ENCODE peak calls at places on chromosomes 12 and 14, in seven cellular contexts. One of them, this sample, is unnamed.

GRCh38 chr14:88948199-88948598 is 123.7 kb downstream of the TTC8 start:
- DNase-seq in fibroblast of lung: peak
- DNase-seq in left ventricle myocardium inferior: no peak
- DNase-seq in lower lobe of right lung: no peak
- DNase-seq in cardiac muscle cell: peak
- DNase-seq in GM12865: no peak
- DNase-seq in pancreas: no peak
- DNase-seq in this sample: no peak

GRCh38 chr14:100371773-100372172 is 48.6 kb downstream of the SLC25A47 start:
- DNase-seq in fibroblast of lung: no peak
- DNase-seq in left ventricle myocardium inferior: no peak
- DNase-seq in lower lobe of right lung: no peak
- DNase-seq in cardiac muscle cell: no peak
- DNase-seq in GM12865: no peak
- DNase-seq in pancreas: no peak
- DNase-seq in this sample: no peak

GRCh38 chr14:57058319-57058718 is 210.4 kb downstream of the EXOC5 start:
- DNase-seq in fibroblast of lung: no peak
- DNase-seq in left ventricle myocardium inferior: no peak
- DNase-seq in lower lobe of right lung: no peak
- DNase-seq in cardiac muscle cell: no peak
- DNase-seq in GM12865: no peak
- DNase-seq in pancreas: no peak
- DNase-seq in this sample: no peak

GRCh38 chr12:30694971-30695326 is 720 bp downstream of the IPO8 start:
- DNase-seq in fibroblast of lung: peak
- DNase-seq in left ventricle myocardium inferior: no peak
- DNase-seq in lower lobe of right lung: peak
- DNase-seq in cardiac muscle cell: peak
- DNase-seq in GM12865: peak
- DNase-seq in pancreas: peak
- DNase-seq in this sample: no peak

GRCh38 chr12:24630446-24630845 is 318.5 kb downstream of the BCAT1 start:
- DNase-seq in fibroblast of lung: no peak
- DNase-seq in left ventricle myocardium inferior: no peak
- DNase-seq in lower lobe of right lung: no peak
- DNase-seq in cardiac muscle cell: peak
- DNase-seq in GM12865: no peak
- DNase-seq in pancreas: no peak
- DNase-seq in this sample: no peak

GRCh38 chr12:15699886-15700285 is 89.3 kb downstream of the EPS8 start:
- DNase-seq in fibroblast of lung: no peak
- DNase-seq in left ventricle myocardium inferior: no peak
- DNase-seq in lower lobe of right lung: no peak
- DNase-seq in cardiac muscle cell: no peak
- DNase-seq in GM12865: peak
- DNase-seq in pancreas: no peak
- DNase-seq in this sample: no peak

GRCh38 chr12:90791445-90791844 is 163.5 kb downstream of the CCER1 start:
- DNase-seq in fibroblast of lung: no peak
- DNase-seq in left ventricle myocardium inferior: no peak
- DNase-seq in lower lobe of right lung: no peak
- DNase-seq in cardiac muscle cell: no peak
- DNase-seq in GM12865: no peak
- DNase-seq in pancreas: no peak
- DNase-seq in this sample: no peak

GRCh38 chr12:52310622-52311281 is 10.4 kb downstream of the KRT83 start:
- DNase-seq in fibroblast of lung: peak
- DNase-seq in left ventricle myocardium inferior: no peak
- DNase-seq in lower lobe of right lung: no peak
- DNase-seq in cardiac muscle cell: peak
- DNase-seq in GM12865: no peak
- DNase-seq in pancreas: no peak
- DNase-seq in this sample: no peak

GRCh38 chr14:88551936-88552565 is 2.8 kb downstream of the PTPN21 start:
- DNase-seq in fibroblast of lung: peak
- DNase-seq in left ventricle myocardium inferior: no peak
- DNase-seq in lower lobe of right lung: no peak
- DNase-seq in cardiac muscle cell: peak
- DNase-seq in GM12865: no peak
- DNase-seq in pancreas: peak
- DNase-seq in this sample: no peak

GRCh38 chr12:31008241-31008711 is 65.4 kb upstream of the DDX11 start:
- DNase-seq in fibroblast of lung: no peak
- DNase-seq in left ventricle myocardium inferior: no peak
- DNase-seq in lower lobe of right lung: peak
- DNase-seq in cardiac muscle cell: no peak
- DNase-seq in GM12865: no peak
- DNase-seq in pancreas: no peak
- DNase-seq in this sample: no peak

GRCh38 chr14:101075025-101075800 is 171.7 kb upstream of the RTL1 start:
- DNase-seq in fibroblast of lung: peak
- DNase-seq in left ventricle myocardium inferior: no peak
- DNase-seq in lower lobe of right lung: no peak
- DNase-seq in cardiac muscle cell: no peak
- DNase-seq in GM12865: peak
- DNase-seq in pancreas: no peak
- DNase-seq in this sample: no peak

GRCh38 chr14:32594766-32595165 is 265.7 kb downstream of the AKAP6 start:
- DNase-seq in fibroblast of lung: peak
- DNase-seq in left ventricle myocardium inferior: no peak
- DNase-seq in lower lobe of right lung: no peak
- DNase-seq in cardiac muscle cell: peak
- DNase-seq in GM12865: no peak
- DNase-seq in pancreas: no peak
- DNase-seq in this sample: no peak

GRCh38 chr12:12889701-12890100 is 1.7 kb upstream of the GPRC5A start:
- DNase-seq in fibroblast of lung: no peak
- DNase-seq in left ventricle myocardium inferior: no peak
- DNase-seq in lower lobe of right lung: no peak
- DNase-seq in cardiac muscle cell: no peak
- DNase-seq in GM12865: no peak
- DNase-seq in pancreas: no peak
- DNase-seq in this sample: no peak

GRCh38 chr14:23582906-23583760 is 4.5 kb upstream of the JPH4 start:
- DNase-seq in fibroblast of lung: no peak
- DNase-seq in left ventricle myocardium inferior: no peak
- DNase-seq in lower lobe of right lung: no peak
- DNase-seq in cardiac muscle cell: no peak
- DNase-seq in GM12865: no peak
- DNase-seq in pancreas: no peak
- DNase-seq in this sample: no peak

GRCh38 chr12:124323771-124324530 is 29.1 kb downstream of the RFLNA start:
- DNase-seq in fibroblast of lung: peak
- DNase-seq in left ventricle myocardium inferior: no peak
- DNase-seq in lower lobe of right lung: no peak
- DNase-seq in cardiac muscle cell: no peak
- DNase-seq in GM12865: no peak
- DNase-seq in pancreas: no peak
- DNase-seq in this sample: no peak

GRCh38 chr12:116282371-116283286 is 5.1 kb upstream of the MED13L start:
- DNase-seq in fibroblast of lung: no peak
- DNase-seq in left ventricle myocardium inferior: no peak
- DNase-seq in lower lobe of right lung: no peak
- DNase-seq in cardiac muscle cell: no peak
- DNase-seq in GM12865: no peak
- DNase-seq in pancreas: no peak
- DNase-seq in this sample: no peak

GRCh38 chr14:95048771-95049312 is 108.5 kb downstream of the DICER1 start:
- DNase-seq in fibroblast of lung: no peak
- DNase-seq in left ventricle myocardium inferior: no peak
- DNase-seq in lower lobe of right lung: no peak
- DNase-seq in cardiac muscle cell: no peak
- DNase-seq in GM12865: no peak
- DNase-seq in pancreas: no peak
- DNase-seq in this sample: no peak

GRCh38 chr12:22576473-22576872 is 32.1 kb upstream of the C2CD5 start:
- DNase-seq in fibroblast of lung: no peak
- DNase-seq in left ventricle myocardium inferior: no peak
- DNase-seq in lower lobe of right lung: no peak
- DNase-seq in cardiac muscle cell: no peak
- DNase-seq in GM12865: no peak
- DNase-seq in pancreas: no peak
- DNase-seq in this sample: no peak

GRCh38 chr12:47812797-47813490 is 6.8 kb downstream of the HDAC7 start:
- DNase-seq in fibroblast of lung: peak
- DNase-seq in left ventricle myocardium inferior: peak
- DNase-seq in lower lobe of right lung: peak
- DNase-seq in cardiac muscle cell: peak
- DNase-seq in GM12865: peak
- DNase-seq in pancreas: peak
- DNase-seq in this sample: peak

GRCh38 chr12:128797119-128798118 is 26.3 kb downstream of the SLC15A4 start:
- DNase-seq in fibroblast of lung: no peak
- DNase-seq in left ventricle myocardium inferior: no peak
- DNase-seq in lower lobe of right lung: peak
- DNase-seq in cardiac muscle cell: peak
- DNase-seq in GM12865: no peak
- DNase-seq in pancreas: no peak
- DNase-seq in this sample: no peak

GRCh38 chr12:46133751-46134150 is 135.1 kb downstream of the SLC38A1 start:
- DNase-seq in fibroblast of lung: no peak
- DNase-seq in left ventricle myocardium inferior: no peak
- DNase-seq in lower lobe of right lung: no peak
- DNase-seq in cardiac muscle cell: peak
- DNase-seq in GM12865: no peak
- DNase-seq in pancreas: no peak
- DNase-seq in this sample: no peak

GRCh38 chr12:113142173-113142885 is 6.8 kb upstream of the RASAL1 start:
- DNase-seq in fibroblast of lung: no peak
- DNase-seq in left ventricle myocardium inferior: peak
- DNase-seq in lower lobe of right lung: peak
- DNase-seq in cardiac muscle cell: no peak
- DNase-seq in GM12865: no peak
- DNase-seq in pancreas: peak
- DNase-seq in this sample: no peak

GRCh38 chr12:116143883-116144266 is 133.6 kb downstream of the MED13L start:
- DNase-seq in fibroblast of lung: peak
- DNase-seq in left ventricle myocardium inferior: no peak
- DNase-seq in lower lobe of right lung: no peak
- DNase-seq in cardiac muscle cell: peak
- DNase-seq in GM12865: no peak
- DNase-seq in pancreas: no peak
- DNase-seq in this sample: no peak

GRCh38 chr12:101596172-101596571 is 1.4 kb downstream of the MYBPC1 start:
- DNase-seq in fibroblast of lung: no peak
- DNase-seq in left ventricle myocardium inferior: no peak
- DNase-seq in lower lobe of right lung: no peak
- DNase-seq in cardiac muscle cell: no peak
- DNase-seq in GM12865: no peak
- DNase-seq in pancreas: no peak
- DNase-seq in this sample: no peak
- TF ChIP-seq CTCF in fibroblast of lung: no peak
- TF ChIP-seq CTCF in left ventricle myocardium inferior: no peak
- TF ChIP-seq CTCF in lower lobe of right lung: no peak
- TF ChIP-seq CTCF in cardiac muscle cell: no peak
- TF ChIP-seq CTCF in GM12865: no peak
- TF ChIP-seq CTCF in pancreas: no peak
- TF ChIP-seq CTCF in this sample: no peak

GRCh38 chr14:76956253-76957090 is 72.0 kb downstream of the IRF2BPL start:
- DNase-seq in fibroblast of lung: peak
- DNase-seq in left ventricle myocardium inferior: peak
- DNase-seq in lower lobe of right lung: peak
- DNase-seq in cardiac muscle cell: peak
- DNase-seq in GM12865: peak
- DNase-seq in pancreas: peak
- DNase-seq in this sample: no peak

GRCh38 chr14:76954371-76954770 is 74.1 kb downstream of the IRF2BPL start:
- DNase-seq in fibroblast of lung: no peak
- DNase-seq in left ventricle myocardium inferior: no peak
- DNase-seq in lower lobe of right lung: no peak
- DNase-seq in cardiac muscle cell: no peak
- DNase-seq in GM12865: no peak
- DNase-seq in pancreas: no peak
- DNase-seq in this sample: no peak

GRCh38 chr14:76957224-76957881 is 71.2 kb downstream of the IRF2BPL start:
- DNase-seq in fibroblast of lung: no peak
- DNase-seq in left ventricle myocardium inferior: no peak
- DNase-seq in lower lobe of right lung: no peak
- DNase-seq in cardiac muscle cell: no peak
- DNase-seq in GM12865: no peak
- DNase-seq in pancreas: no peak
- DNase-seq in this sample: no peak

GRCh38 chr14:76954791-76955190 is 73.7 kb downstream of the IRF2BPL start:
- DNase-seq in fibroblast of lung: no peak
- DNase-seq in left ventricle myocardium inferior: no peak
- DNase-seq in lower lobe of right lung: no peak
- DNase-seq in cardiac muscle cell: peak
- DNase-seq in GM12865: no peak
- DNase-seq in pancreas: no peak
- DNase-seq in this sample: no peak

DNA sequence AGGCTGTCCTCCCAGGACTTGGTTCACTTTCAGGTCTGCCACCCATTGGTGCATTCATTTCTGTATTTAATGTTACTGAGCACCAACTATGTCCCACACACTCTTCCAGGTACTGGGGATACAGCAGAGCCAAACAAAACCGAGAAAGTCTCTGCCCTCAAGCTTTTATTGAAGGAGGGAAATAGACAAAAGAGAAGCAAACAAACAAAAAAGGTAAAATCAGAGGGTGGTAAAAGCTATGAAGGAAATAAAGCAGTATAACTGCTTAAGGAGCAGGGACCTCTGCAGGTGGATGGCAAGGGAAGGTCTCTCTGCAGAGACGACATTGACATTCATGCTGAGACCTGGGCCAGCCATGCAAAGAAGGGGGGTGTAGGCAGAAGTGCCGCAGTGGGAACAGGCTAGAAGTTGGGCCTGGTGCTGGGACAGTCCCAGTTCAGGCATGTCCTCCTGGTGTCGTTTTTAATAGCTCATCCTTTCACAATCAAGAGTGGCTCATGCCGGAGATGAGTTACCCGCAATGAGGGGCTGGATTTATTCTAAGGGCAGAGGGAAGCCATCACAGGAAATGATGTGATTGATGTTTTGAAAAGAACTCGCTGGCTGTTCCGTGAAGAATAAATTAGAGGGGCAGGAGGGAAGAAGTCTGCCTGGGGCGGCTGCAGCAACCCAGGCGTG is 72.8 kb downstream of the IRF2BPL start:
- DNase-seq in fibroblast of lung: peak
- DNase-seq in left ventricle myocardium inferior: no peak
- DNase-seq in lower lobe of right lung: no peak
- DNase-seq in cardiac muscle cell: peak
- DNase-seq in GM12865: peak
- DNase-seq in pancreas: peak
- DNase-seq in this sample: no peak
- H3K4me3 ChIP-seq in fibroblast of lung: no peak
- H3K4me3 ChIP-seq in left ventricle myocardium inferior: peak
- H3K4me3 ChIP-seq in lower lobe of right lung: peak
- H3K4me3 ChIP-seq in cardiac muscle cell: no peak
- H3K4me3 ChIP-seq in GM12865: peak
- H3K4me3 ChIP-seq in pancreas: no peak
- H3K4me3 ChIP-seq in this sample: peak

GRCh38 chr12:62983594-62983993 is 48.6 kb upstream of the PPM1H start:
- DNase-seq in fibroblast of lung: no peak
- DNase-seq in left ventricle myocardium inferior: peak
- DNase-seq in lower lobe of right lung: no peak
- DNase-seq in cardiac muscle cell: no peak
- DNase-seq in GM12865: peak
- DNase-seq in pancreas: no peak
- DNase-seq in this sample: no peak
- TF ChIP-seq CTCF in fibroblast of lung: no peak
- TF ChIP-seq CTCF in left ventricle myocardium inferior: peak
- TF ChIP-seq CTCF in lower lobe of right lung: no peak
- TF ChIP-seq CTCF in cardiac muscle cell: no peak
- TF ChIP-seq CTCF in GM12865: peak
- TF ChIP-seq CTCF in pancreas: no peak
- TF ChIP-seq CTCF in this sample: peak

GRCh38 chr12:39622306-39622705 is 2.7 kb upstream of the ABCD2 start:
- DNase-seq in fibroblast of lung: no peak
- DNase-seq in left ventricle myocardium inferior: no peak
- DNase-seq in lower lobe of right lung: no peak
- DNase-seq in cardiac muscle cell: no peak
- DNase-seq in GM12865: peak
- DNase-seq in pancreas: no peak
- DNase-seq in this sample: no peak
- H3K4me3 ChIP-seq in fibroblast of lung: no peak
- H3K4me3 ChIP-seq in left ventricle myocardium inferior: no peak
- H3K4me3 ChIP-seq in lower lobe of right lung: no peak
- H3K4me3 ChIP-seq in cardiac muscle cell: no peak
- H3K4me3 ChIP-seq in GM12865: no peak
- H3K4me3 ChIP-seq in pancreas: no peak
- H3K4me3 ChIP-seq in this sample: no peak